ENCODE peak calls at places on chromosomes 5 and 9, in four cellular contexts. A is WTC11, X is HepG2, O is K562. I is an unnamed sample.

GRCh38 chr5:94577466-94578245 is 40.7 kb downstream of the KIAA0825 start:
- DNase-seq in A (no peak), X (no peak), O (no peak), I (no peak)

GRCh38 chr5:112733586-112733985 is 4.1 kb upstream of the APC start:
- DNase-seq in A (no peak), X (no peak), O (no peak), I (no peak)

GRCh38 chr9:136901516-136902258 is 15.4 kb downstream of the TRAF2 start:
- DNase-seq in A (no peak), X (peak; percentile 88), O (no peak), I (peak; percentile 92)

GRCh38 chr9:16099901-16100300 is 547.1 kb downstream of the CCDC171 start:
- DNase-seq in A (no peak), X (no peak), O (no peak), I (no peak)

GRCh38 chr5:14467251-14467650 is 114.3 kb upstream of the OTULINL start:
- DNase-seq in A (no peak), X (no peak), O (no peak), I (no peak)

GRCh38 chr5:72703876-72704275 is 112.6 kb upstream of the TNPO1 start:
- DNase-seq in A (no peak), X (no peak), O (no peak), I (no peak)

GRCh38 chr5:150656191-150657132 is 4.6 kb upstream of the MYOZ3 start:
- DNase-seq in A (peak; percentile 82), X (peak; percentile 35), O (peak; percentile 97), I (peak; percentile 81)

GRCh38 chr9:94593459-94594345 is at the start of gene FBP2:
- DNase-seq in A (no peak), X (no peak), O (no peak), I (no peak)

GRCh38 chr9:115116620-115117284 is 1.2 kb downstream of the TNC start:
- DNase-seq in A (no peak), X (no peak), O (no peak), I (no peak)

GRCh38 chr5:111063709-111064322 is 7.7 kb upstream of the TSLP start:
- DNase-seq in A (no peak), X (peak; percentile 31), O (no peak), I (peak; percentile 36)

GRCh38 chr9:97873877-97874276 is 20.9 kb downstream of the FOXE1 start:
- DNase-seq in A (no peak), X (no peak), O (no peak), I (peak; percentile 14)

GRCh38 chr9:91179237-91180138 is 182.2 kb downstream of the AUH start:
- DNase-seq in A (no peak), X (no peak), O (peak; percentile 1), I (no peak)

GRCh38 chr9:105757496-105758251 is 63.3 kb downstream of the TMEM38B start:
- DNase-seq in A (no peak), X (no peak), O (no peak), I (no peak)

GRCh38 chr5:68395844-68396523 is 180.4 kb downstream of the PIK3R1 start:
- DNase-seq in A (no peak), X (peak; percentile 91), O (no peak), I (peak; percentile 20)

GRCh38 chr9:84170521-84171141 is 169.9 kb downstream of the SLC28A3 start:
- DNase-seq in A (peak; percentile 22), X (peak; percentile 45), O (peak; percentile 17), I (peak; percentile 30)

GRCh38 chr9:75051285-75051684 is 23.2 kb upstream of the CARNMT1 start:
- DNase-seq in A (no peak), X (no peak), O (peak; percentile 73), I (no peak)

GRCh38 chr9:79695531-79696218 is 123.9 kb downstream of the TLE4 start:
- DNase-seq in A (no peak), X (no peak), O (no peak), I (no peak)

GRCh38 chr5:169121631-169122420 is 179.1 kb downstream of the SLIT3 start:
- DNase-seq in A (no peak), X (no peak), O (no peak), I (no peak)

GRCh38 chr5:34582364-34582763 is 73.8 kb upstream of the RAI14 start:
- DNase-seq in A (no peak), X (no peak), O (peak; percentile 43), I (no peak)

GRCh38 chr9:6944093-6944551 is 186.3 kb downstream of the KDM4C start:
- DNase-seq in A (no peak), X (no peak), O (no peak), I (no peak)

GRCh38 chr5:38621840-38622513 is 65.5 kb upstream of the LIFR start:
- DNase-seq in A (no peak), X (no peak), O (no peak), I (no peak)

GRCh38 chr9:81804306-81804705 is 115.0 kb upstream of the TLE1 start:
- DNase-seq in A (no peak), X (no peak), O (no peak), I (no peak)

GRCh38 chr9:5834214-5834613 is 1.3 kb upstream of the ERMP1 start:
- DNase-seq in A (no peak), X (no peak), O (no peak), I (no peak)

GRCh38 chr5:83767409-83767992 is 46.8 kb upstream of the HAPLN1 start:
- DNase-seq in A (no peak), X (no peak), O (no peak), I (peak; percentile 10)

GRCh38 chr9:131676431-131676972 is 63.4 kb downstream of the RAPGEF1 start:
- DNase-seq in A (no peak), X (no peak), O (no peak), I (no peak)

GRCh38 chr9:113589890-113590289 is 126.4 kb downstream of the RGS3 start:
- DNase-seq in A (no peak), X (peak; percentile 35), O (no peak), I (peak; percentile 68)

GRCh38 chr5:61402970-61403369 is 70.9 kb downstream of the ZSWIM6 start:
- DNase-seq in A (no peak), X (no peak), O (no peak), I (no peak)

GRCh38 chr5:72347801-72348305 is 27.7 kb downstream of the PTCD2 start:
- DNase-seq in A (no peak), X (no peak), O (no peak), I (peak; percentile 83)

GRCh38 chr5:138655530-138656245 is 80.5 kb upstream of the HSPA9 start:
- DNase-seq in A (no peak), X (peak; percentile 27), O (no peak), I (no peak)

GRCh38 chr9:138020120-138020794 is 142.7 kb downstream of the CACNA1B start:
- DNase-seq in A (no peak), X (no peak), O (no peak), I (no peak)

GRCh38 chr9:129630967-129631672 is 5.2 kb downstream of the NTMT1 start:
- DNase-seq in A (no peak), X (no peak), O (no peak), I (no peak)

GRCh38 chr9:4090491-4090890 is 209.4 kb downstream of the GLIS3 start:
- DNase-seq in A (no peak), X (no peak), O (no peak), I (peak; percentile 31)

GRCh38 chr9:113577525-113578261 is 114.2 kb downstream of the RGS3 start:
- DNase-seq in A (no peak), X (no peak), O (no peak), I (no peak)

GRCh38 chr5:17118631-17119030 is 98.8 kb upstream of the BASP1 start:
- DNase-seq in A (no peak), X (peak; percentile 16), O (peak; percentile 53), I (peak; percentile 96)
- TF ChIP-seq ESRRA in A (no peak), X (no peak), O (no peak), I (no peak)

GRCh38 chr5:114305402-114306207 is 56.3 kb upstream of the KCNN2 start:
- DNase-seq in A (no peak), X (peak; percentile 1), O (no peak), I (no peak)
- TF ChIP-seq CTCF in A (peak; percentile 38), X (peak; percentile 40), O (no peak), I (no peak)

DNA sequence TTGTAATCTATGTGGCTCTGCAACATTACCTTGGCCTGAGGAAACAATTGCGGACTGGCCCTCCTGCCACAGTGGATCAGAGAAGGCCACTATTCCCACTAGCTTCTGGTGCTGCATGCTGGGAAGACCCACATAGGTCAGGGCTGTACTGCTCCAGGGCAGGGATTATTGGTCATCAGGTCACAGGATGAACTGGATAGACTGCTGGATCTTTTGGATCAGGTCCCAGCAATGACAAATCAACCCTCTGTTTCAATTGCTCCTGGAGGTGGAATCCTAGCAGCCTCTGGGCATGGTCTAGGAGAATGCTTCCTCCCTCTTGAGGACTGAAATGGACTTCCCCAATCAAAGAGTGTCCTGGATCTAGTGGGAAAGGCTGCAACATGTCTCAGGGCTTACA is 66.7 kb upstream of the PHF24 start:
- DNase-seq in A (no peak), X (no peak), O (no peak), I (no peak)
- TF ChIP-seq JUN in A (no peak), X (no peak), O (no peak), I (no peak)

GRCh38 chr9:70830618-70831017 is 290.8 kb downstream of the TRPM3 start:
- DNase-seq in A (no peak), X (no peak), O (no peak), I (no peak)

GRCh38 chr9:70826562-70826961 is 294.9 kb downstream of the TRPM3 start:
- DNase-seq in A (no peak), X (no peak), O (no peak), I (no peak)

GRCh38 chr9:70829591-70830265 is 291.7 kb downstream of the TRPM3 start:
- DNase-seq in A (no peak), X (no peak), O (no peak), I (no peak)

GRCh38 chr9:70835323-70835722 is 286.1 kb downstream of the TRPM3 start:
- DNase-seq in A (no peak), X (no peak), O (no peak), I (no peak)

DNA sequence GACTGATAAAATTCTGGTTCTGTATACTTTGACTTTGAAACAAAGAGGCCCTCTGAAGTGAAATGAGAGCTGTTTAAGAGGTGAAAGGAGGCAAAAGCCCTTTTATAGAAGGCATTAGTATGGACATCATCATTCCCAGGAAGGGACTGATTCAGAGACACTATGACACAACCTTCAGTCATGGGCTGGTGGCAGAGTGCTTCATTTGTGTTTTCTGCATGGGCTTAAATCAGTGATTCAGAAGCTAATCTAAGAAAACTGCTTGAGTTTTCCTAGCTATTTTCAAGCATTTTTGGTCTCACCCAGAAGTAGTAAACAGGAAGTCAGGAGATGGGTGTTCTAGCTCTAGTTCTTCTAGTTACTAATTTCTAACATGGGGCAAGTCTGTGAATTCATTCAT is 288.9 kb downstream of the TRPM3 start:
- DNase-seq in A (no peak), X (no peak), O (no peak), I (no peak)
- TF ChIP-seq ESRRA in A (no peak), X (no peak), O (no peak), I (no peak)

GRCh38 chr9:29211681-29212589 is 1638.7 kb upstream of the C9orf72 start:
- DNase-seq in A (peak; percentile 72), X (peak; percentile 12), O (no peak), I (peak; percentile 56)
- TF ChIP-seq CTCF in A (peak; percentile 91), X (peak; percentile 74), O (no peak), I (peak; percentile 69)

I was measured in A549.